ENCODE peak calls at places on chromosomes 11 and 22, in five cellular contexts. H, X, N, V and T are unnamed samples. For H3K9me2, the result is how much of the 10 kb centered on the place peaks cover.

GRCh38 chr11:92811341-92811740 is 158.1 kb upstream of the MTNR1B start:
- DNase-seq in V (peak), X (no peak), H (no peak), N (no peak), T (no peak)

GRCh38 chr11:26150046-26150445 is 181.9 kb upstream of the ANO3 start:
- DNase-seq in V (no peak), X (no peak), H (no peak), N (no peak), T (no peak)

GRCh38 chr11:104531894-104532293 is 366.4 kb downstream of the CASP12 start:
- DNase-seq in H (no peak), X (peak), N (no peak), V (no peak), T (no peak)

GRCh38 chr11:134656861-134657540 is 245.0 kb upstream of the B3GAT1 start:
- DNase-seq in V (no peak), H (no peak), N (no peak), X (no peak), T (no peak)

GRCh38 chr11:128506999-128507591 is 80.3 kb downstream of the ETS1 start:
- DNase-seq in X (peak), N (no peak), H (no peak), V (peak), T (no peak)

GRCh38 chr11:8017894-8018741 is 31.0 kb downstream of the EIF3F start:
- DNase-seq in V (peak), H (no peak), N (no peak), X (no peak), T (no peak)

GRCh38 chr11:103395612-103396011 is 286.4 kb downstream of the DYNC2H1 start:
- DNase-seq in N (no peak), X (peak), H (no peak), V (peak), T (no peak)

GRCh38 chr11:74000307-74000630 is 8.6 kb downstream of the UCP3 start:
- DNase-seq in H (no peak), V (no peak), N (no peak), X (no peak), T (no peak)

GRCh38 chr11:65506316-65506769 is 7.5 kb downstream of the MALAT1 start:
- DNase-seq in V (no peak), H (no peak), X (peak), N (no peak), T (no peak)

GRCh38 chr11:1163321-1163910 is 5.7 kb downstream of the MUC5AC start:
- DNase-seq in H (no peak), N (no peak), V (no peak), X (no peak), T (no peak)

GRCh38 chr11:76506833-76507232 is 62.0 kb downstream of the EMSY start:
- DNase-seq in H (no peak), N (no peak), V (no peak), X (no peak), T (no peak)

GRCh38 chr22:39309364-39309861 is 10.0 kb downstream of the RPL3 start:
- DNase-seq in X (no peak), V (peak), N (no peak), H (peak), T (peak)

GRCh38 chr11:110173775-110174644 is 80.8 kb downstream of the ZC3H12C start:
- DNase-seq in N (peak), X (peak), H (peak), V (peak), T (peak)

GRCh38 chr11:110176366-110177056 is 83.3 kb downstream of the ZC3H12C start:
- DNase-seq in N (no peak), X (peak), H (no peak), V (peak), T (no peak)

GRCh38 chr11:110177057-110177397 is 83.8 kb downstream of the ZC3H12C start:
- DNase-seq in H (no peak), X (no peak), N (no peak), V (no peak), T (no peak)

GRCh38 chr11:110172666-110173065 is 79.5 kb downstream of the ZC3H12C start:
- DNase-seq in H (no peak), V (peak), N (no peak), X (no peak), T (no peak)

DNA sequence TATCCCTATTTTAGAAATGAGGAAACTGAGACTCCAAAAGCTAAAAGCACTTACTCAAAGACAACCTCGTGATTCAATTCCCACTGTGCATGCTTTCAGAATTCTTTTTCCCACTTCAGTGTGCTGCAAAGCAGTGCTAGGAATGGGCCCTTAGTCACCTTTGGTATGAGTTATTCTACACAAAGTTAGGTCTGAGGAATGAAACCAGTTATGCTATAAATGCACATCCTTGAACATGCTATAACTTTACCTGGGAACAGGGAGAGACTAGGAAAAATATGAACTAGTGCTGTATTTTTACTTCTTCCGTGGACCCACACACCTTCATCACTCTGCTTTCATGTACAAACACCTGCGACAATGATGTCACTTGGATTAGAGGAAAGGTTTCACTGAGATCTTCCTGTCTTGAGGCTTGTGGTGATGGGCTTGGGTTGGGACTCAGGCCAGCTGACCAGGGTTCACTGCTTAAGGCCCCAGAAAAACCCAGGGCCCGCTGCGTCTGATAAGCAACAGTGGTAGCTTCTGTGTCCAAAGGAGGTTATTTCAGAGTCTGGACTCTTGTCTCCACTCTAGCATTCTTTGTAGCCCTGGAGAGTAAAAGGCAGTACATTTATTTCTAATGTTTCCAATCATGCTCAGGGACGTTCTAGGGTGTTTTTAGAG is 81.6 kb downstream of the ZC3H12C start:
- DNase-seq in V (peak), H (no peak), N (no peak), X (no peak), T (no peak)
- H3K9me2 ChIP-seq in V (under half), H (under half), N (under half), X (under half), T (under half)

GRCh38 chr11:61071880-61072279 is 30.4 kb upstream of the CD5 start:
- DNase-seq in N (no peak), H (no peak), X (no peak), V (no peak), T (no peak)
- H2AFZ ChIP-seq in N (no peak), H (peak), X (no peak), V (no peak), T (no peak)

GRCh38 chr11:80586464-80586863 is 1145.6 kb upstream of the TENM4 start:
- DNase-seq in V (no peak), X (peak), N (no peak), H (no peak), T (no peak)

GRCh38 chr11:80584661-80585060 is 1143.8 kb upstream of the TENM4 start:
- DNase-seq in N (no peak), V (no peak), H (no peak), X (no peak), T (no peak)

GRCh38 chr11:80592546-80592945 is 1151.7 kb upstream of the TENM4 start:
- DNase-seq in X (no peak), N (no peak), H (no peak), V (no peak), T (no peak)

GRCh38 chr11:80587906-80588305 is 1147.1 kb upstream of the TENM4 start:
- DNase-seq in H (no peak), N (no peak), X (peak), V (no peak), T (no peak)
- H3K9me2 ChIP-seq in H (under half), N (under half), X (under half), V (under half), T (under half)

GRCh38 chr11:72778535-72779494 is 15.0 kb downstream of the STARD10 start:
- DNase-seq in X (no peak), V (no peak), H (no peak), N (no peak), T (no peak)
- H2AFZ ChIP-seq in X (no peak), V (no peak), H (no peak), N (no peak), T (no peak)